ENCODE peak calls at places on chromosomes 1 and 21, in seven cellular contexts. A is tibial nerve, J is neuronal stem cell, M is body of pancreas, L is heart left ventricle, G is cardiac muscle cell, E is heart right ventricle. X is an unnamed sample. For H3K27me3, the result is how much of the 10 kb centered on the place peaks cover.

GRCh38 chr1:186374313-186375151 is 521 bp downstream of the TPR start:
- DNase-seq in A (peak), J (peak), M (peak), L (peak), G (peak), E (no peak), X (no peak)

GRCh38 chr1:161115132-161115711 is 2.6 kb downstream of the PFDN2 start:
- DNase-seq in A (no peak), J (no peak), M (no peak), L (no peak), G (peak), E (no peak), X (no peak)

GRCh38 chr1:151774540-151774939 is 11.2 kb upstream of the MRPL9 start:
- DNase-seq in A (no peak), J (no peak), M (no peak), L (no peak), G (no peak), E (no peak), X (no peak)

GRCh38 chr1:22204989-22205913 is 62.4 kb upstream of the WNT4 start:
- DNase-seq in A (peak), J (no peak), M (peak), L (no peak), G (peak), E (no peak), X (no peak)

GRCh38 chr1:164380893-164381292 is 178.1 kb upstream of the PBX1 start:
- DNase-seq in A (peak), J (no peak), M (peak), L (no peak), G (peak), E (no peak), X (no peak)

GRCh38 chr1:190373705-190374336 is 103.8 kb downstream of the BRINP3 start:
- DNase-seq in A (no peak), J (peak), M (no peak), L (no peak), G (peak), E (no peak), X (no peak)

GRCh38 chr1:211036701-211037494 is 97.0 kb downstream of the KCNH1 start:
- DNase-seq in A (no peak), J (no peak), M (no peak), L (no peak), G (peak), E (no peak), X (no peak)

GRCh38 chr1:209884249-209884648 is 53.8 kb upstream of the SYT14 start:
- DNase-seq in A (no peak), J (no peak), M (no peak), L (no peak), G (no peak), E (no peak), X (no peak)

GRCh38 chr1:118013336-118013735 is 83.8 kb downstream of the WDR3 start:
- DNase-seq in A (no peak), J (no peak), M (no peak), L (no peak), G (no peak), E (no peak), X (no peak)

GRCh38 chr1:24092979-24093378 is 19.0 kb downstream of the MYOM3 start:
- DNase-seq in A (no peak), J (no peak), M (no peak), L (no peak), G (no peak), E (no peak), X (no peak)

GRCh38 chr1:93332368-93332767 is 13.3 kb upstream of the DR1 start:
- DNase-seq in A (no peak), J (no peak), M (no peak), L (no peak), G (no peak), E (no peak), X (no peak)

GRCh38 chr1:36707221-36707620 is 224.5 kb upstream of the CSF3R start:
- DNase-seq in A (no peak), J (no peak), M (no peak), L (no peak), G (peak), E (no peak), X (no peak)

GRCh38 chr1:119874186-119874585 is 22.1 kb downstream of the ADAM30 start:
- DNase-seq in A (no peak), J (no peak), M (no peak), L (no peak), G (no peak), E (no peak), X (no peak)

GRCh38 chr1:28770601-28771165 is 33.9 kb downstream of the YTHDF2 start:
- DNase-seq in A (no peak), J (no peak), M (no peak), L (no peak), G (no peak), E (no peak), X (no peak)

GRCh38 chr1:33365560-33365997 is 44.7 kb upstream of the A3GALT2 start:
- DNase-seq in A (peak), J (no peak), M (peak), L (peak), G (peak), E (peak), X (peak)

GRCh38 chr1:27607239-27607804 is 3.4 kb upstream of the AHDC1 start:
- DNase-seq in A (no peak), J (peak), M (no peak), L (no peak), G (peak), E (no peak), X (no peak)

DNA sequence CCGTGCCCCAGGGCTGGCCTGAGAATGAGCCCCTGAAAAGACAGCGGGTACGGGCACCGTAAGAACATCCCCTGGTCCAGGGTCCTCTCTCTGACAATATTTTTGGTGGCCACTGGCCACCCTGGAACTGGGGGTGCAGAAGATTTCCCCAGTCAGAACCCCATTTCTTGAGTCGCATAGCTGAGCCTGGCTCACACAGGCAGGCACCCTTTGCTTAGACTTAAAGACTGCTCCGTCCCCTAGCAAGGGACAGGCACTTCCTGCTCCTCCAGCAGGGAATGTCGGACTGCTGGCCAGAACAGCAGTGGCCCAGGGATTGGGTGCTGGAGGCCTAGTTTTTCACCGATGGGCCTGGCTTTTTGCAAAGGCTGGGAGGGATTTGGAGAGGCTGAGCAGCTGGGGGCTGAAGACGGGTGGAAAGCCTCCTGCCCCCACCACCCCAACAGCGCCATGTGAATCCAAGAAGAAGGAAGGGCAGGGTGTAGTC is 4.3 kb downstream of the OLIG2 start:
- DNase-seq in A (no peak), J (no peak), M (no peak), L (no peak), G (no peak), E (no peak), X (no peak)
- H3K27me3 ChIP-seq in A (half or more), J (half or more), M (under half), L (half or more), G (half or more), E (half or more), X (under half)

GRCh38 chr1:90990779-90991178 is 31.1 kb downstream of the ZNF644 start:
- DNase-seq in A (no peak), J (no peak), M (no peak), L (no peak), G (no peak), E (no peak), X (no peak)

GRCh38 chr1:90994461-90994860 is 27.4 kb downstream of the ZNF644 start:
- DNase-seq in A (no peak), J (no peak), M (no peak), L (no peak), G (no peak), E (no peak), X (no peak)

GRCh38 chr1:90989990-90990389 is 31.8 kb downstream of the ZNF644 start:
- DNase-seq in A (no peak), J (no peak), M (no peak), L (no peak), G (no peak), E (no peak), X (no peak)

GRCh38 chr1:90995495-90995894 is 26.3 kb downstream of the ZNF644 start:
- DNase-seq in A (no peak), J (no peak), M (no peak), L (no peak), G (no peak), E (no peak), X (no peak)

DNA sequence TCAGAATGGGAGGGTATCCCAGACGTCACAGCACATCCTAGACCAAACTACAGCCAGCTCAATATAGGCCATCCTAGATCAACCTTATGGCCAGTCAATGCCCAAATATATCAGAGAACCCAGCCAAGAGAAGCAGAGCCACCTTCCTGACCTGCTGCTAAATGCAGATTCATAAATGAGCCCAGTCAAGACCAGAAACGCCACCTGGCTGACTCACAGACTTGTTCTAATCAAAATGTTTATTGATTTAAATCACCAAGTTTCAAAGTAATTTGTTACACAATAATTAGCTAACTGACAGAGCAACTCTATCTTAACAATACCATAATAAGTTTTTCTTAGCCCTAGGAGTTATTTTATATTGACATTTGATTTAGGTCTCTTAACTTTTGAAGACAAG is 28.6 kb downstream of the ZNF644 start:
- DNase-seq in A (no peak), J (no peak), M (peak), L (no peak), G (no peak), E (no peak), X (no peak)
- H3K4me3 ChIP-seq in A (no peak), J (no peak), M (no peak), L (no peak), G (no peak), E (no peak), X (no peak)

GRCh38 chr21:42237161-42237560 is 18.2 kb downstream of the ABCG1 start:
- DNase-seq in A (no peak), J (no peak), M (no peak), L (no peak), G (no peak), E (no peak), X (no peak)

GRCh38 chr21:42236693-42237092 is 17.8 kb downstream of the ABCG1 start:
- DNase-seq in A (no peak), J (no peak), M (no peak), L (no peak), G (no peak), E (no peak), X (no peak)

GRCh38 chr21:42238185-42238934 is 19.4 kb downstream of the ABCG1 start:
- DNase-seq in A (no peak), J (no peak), M (no peak), L (no peak), G (no peak), E (no peak), X (no peak)

GRCh38 chr21:42236014-42236413 is 17.1 kb downstream of the ABCG1 start:
- DNase-seq in A (no peak), J (no peak), M (peak), L (peak), G (no peak), E (peak), X (no peak)

DNA sequence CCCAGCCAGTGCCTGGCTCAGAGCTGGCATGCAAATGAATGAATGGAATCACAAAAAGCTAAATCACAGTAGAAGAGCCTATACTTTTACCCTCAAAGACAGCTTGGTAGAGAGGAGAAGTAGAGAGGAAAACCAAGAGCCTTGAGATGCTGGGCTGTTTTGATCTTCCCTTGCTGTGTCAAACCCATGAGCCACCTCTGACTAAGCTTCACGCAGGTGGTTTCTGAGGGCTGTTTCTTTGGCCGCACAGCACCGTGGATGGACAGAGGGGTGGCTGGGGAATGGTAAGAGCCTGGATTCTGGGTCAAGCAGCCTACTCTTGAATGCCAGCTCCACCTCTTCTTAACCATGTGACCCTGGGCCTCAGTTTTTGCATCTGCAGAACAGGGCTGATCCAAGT is 18.6 kb downstream of the ABCG1 start:
- DNase-seq in A (no peak), J (no peak), M (no peak), L (no peak), G (no peak), E (no peak), X (no peak)
- H3K27me3 ChIP-seq in A (under half), J (under half), M (under half), L (under half), G (under half), E (under half), X (under half)

GRCh38 chr1:167054946-167055630 is 35.1 kb downstream of the GPA33 start:
- DNase-seq in A (no peak), J (no peak), M (no peak), L (no peak), G (no peak), E (no peak), X (no peak)

GRCh38 chr1:167054531-167054930 is 35.6 kb downstream of the GPA33 start:
- DNase-seq in A (no peak), J (no peak), M (no peak), L (no peak), G (no peak), E (no peak), X (no peak)

GRCh38 chr1:167052389-167052788 is 37.8 kb downstream of the GPA33 start:
- DNase-seq in A (no peak), J (no peak), M (no peak), L (no peak), G (peak), E (no peak), X (no peak)

GRCh38 chr1:167056529-167057296 is 33.5 kb downstream of the GPA33 start:
- DNase-seq in A (no peak), J (no peak), M (no peak), L (no peak), G (no peak), E (no peak), X (no peak)

DNA sequence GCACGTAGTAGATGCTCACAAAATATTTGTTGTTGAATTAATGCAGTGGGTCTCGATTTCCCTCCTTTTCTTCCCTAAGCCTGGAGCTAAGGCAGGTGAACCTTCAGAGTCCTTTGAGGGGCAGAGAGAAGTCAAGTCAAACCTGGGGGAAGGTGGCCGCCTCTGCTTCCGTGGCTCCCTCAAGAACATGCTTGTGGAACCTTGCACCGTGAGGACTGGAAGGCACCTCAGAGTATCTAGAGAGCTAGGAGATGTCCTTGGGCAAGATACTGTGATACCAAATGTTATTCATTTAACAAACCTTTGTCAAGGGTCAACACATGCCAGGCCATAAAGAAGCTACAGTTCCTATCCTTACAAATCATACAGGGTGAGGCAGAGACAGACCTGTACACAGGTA is 38.3 kb downstream of the GPA33 start:
- DNase-seq in A (no peak), J (no peak), M (no peak), L (no peak), G (no peak), E (no peak), X (no peak)
- H3K4me3 ChIP-seq in A (no peak), J (no peak), M (no peak), L (no peak), G (no peak), E (no peak), X (no peak)

GRCh38 chr21:42684109-42684916 is 30.9 kb downstream of the PDE9A start:
- DNase-seq in A (no peak), J (no peak), M (no peak), L (no peak), G (no peak), E (no peak), X (no peak)
- H3K27me3 ChIP-seq in A (under half), J (under half), M (under half), L (under half), G (under half), E (under half), X (under half)

GRCh38 chr1:174797398-174797797 is 202.3 kb upstream of the CACYBP start:
- DNase-seq in A (no peak), J (no peak), M (no peak), L (no peak), G (no peak), E (no peak), X (no peak)

GRCh38 chr1:174800221-174800791 is 199.4 kb upstream of the CACYBP start:
- DNase-seq in A (peak), J (peak), M (no peak), L (no peak), G (peak), E (no peak), X (no peak)

GRCh38 chr1:174795806-174796205 is 203.9 kb upstream of the CACYBP start:
- DNase-seq in A (no peak), J (no peak), M (no peak), L (no peak), G (no peak), E (no peak), X (no peak)

GRCh38 chr1:174800951-174801350 is 198.8 kb upstream of the CACYBP start:
- DNase-seq in A (no peak), J (no peak), M (no peak), L (no peak), G (no peak), E (no peak), X (no peak)

GRCh38 chr1:174799136-174799479 is 200.6 kb upstream of the CACYBP start:
- DNase-seq in A (no peak), J (no peak), M (no peak), L (no peak), G (no peak), E (no peak), X (no peak)
- H3K4me3 ChIP-seq in A (peak), J (peak), M (no peak), L (peak), G (no peak), E (peak), X (peak)

GRCh38 chr21:44615881-44616590 is 4.2 kb downstream of the KRTAP10-8 start:
- DNase-seq in A (no peak), J (no peak), M (no peak), L (no peak), G (no peak), E (no peak), X (no peak)
- H3K27me3 ChIP-seq in A (under half), J (under half), M (under half), L (under half), G (under half), E (under half), X (under half)